ENCODE peak calls at places on chromosomes 13 and 19, in seven cellular contexts. P is H1, Z is retinal pigment epithelial cell, Q is WTC11, I is activated B cell treated with CpG ODN at 0.5 μM for 24 hours, Y is NB4, E is cardiac fibroblast. G is an unnamed sample.
A peak's percentile ranks its signal among the peaks of the same experiment; 100 is the strongest.

GRCh38 chr19:11496391-11497163 is 9.1 kb downstream of the ZNF653 start:
- DNase-seq in P (peak; percentile 96), Z (no peak), E (peak; percentile 93), I (peak; percentile 56), Q (peak; percentile 91), Y (peak; percentile 79), G (peak; percentile 77)

GRCh38 chr13:97935071-97935470 is 18.4 kb upstream of the IPO5 start:
- DNase-seq in Z (no peak), Y (no peak), I (no peak), E (no peak), Q (no peak), P (no peak), G (no peak)

GRCh38 chr13:50130686-50131051 is 115.4 kb downstream of the KCNRG start:
- DNase-seq in I (peak; percentile 54), P (peak; percentile 67), Q (peak; percentile 47), Y (peak; percentile 59), E (peak; percentile 82), Z (no peak), G (peak; percentile 48)

GRCh38 chr19:35168261-35168660 is 13.7 kb downstream of the FXYD5 start:
- DNase-seq in Z (no peak), Y (no peak), I (no peak), Q (no peak), P (no peak), E (no peak), G (no peak)

GRCh38 chr13:23946067-23946466 is 48.8 kb upstream of the C1QTNF9B start:
- DNase-seq in Z (no peak), E (no peak), P (no peak), I (no peak), Q (no peak), Y (no peak), G (no peak)

GRCh38 chr19:38375748-38376147 is 1.4 kb downstream of the PSMD8 start:
- DNase-seq in I (no peak), Q (no peak), P (no peak), Z (no peak), E (peak; percentile 62), Y (no peak), G (no peak)

GRCh38 chr13:24997367-24997967 is 98.5 kb upstream of the PABPC3 start:
- DNase-seq in Q (no peak), Y (peak; percentile 44), I (no peak), P (no peak), Z (no peak), E (peak; percentile 59), G (peak; percentile 33)

GRCh38 chr13:70324519-70324918 is 216.3 kb upstream of the KLHL1 start:
- DNase-seq in Y (no peak), I (no peak), Q (no peak), E (no peak), P (no peak), Z (no peak), G (no peak)

GRCh38 chr19:46486358-46486757 is 9.3 kb downstream of the PNMA8B start:
- DNase-seq in E (no peak), P (no peak), I (no peak), Q (no peak), Z (no peak), Y (no peak), G (no peak)

GRCh38 chr13:24614306-24615080 is 65.7 kb upstream of the ATP12A start:
- DNase-seq in E (no peak), P (no peak), I (no peak), Y (no peak), Z (no peak), Q (no peak), G (no peak)

GRCh38 chr13:45367995-45368394 is 27.0 kb upstream of the TPT1 start:
- DNase-seq in I (no peak), Z (no peak), Q (no peak), Y (no peak), P (no peak), E (no peak), G (no peak)

GRCh38 chr13:93079294-93079693 is 147.3 kb upstream of the GPC6 start:
- DNase-seq in Z (peak; percentile 14), E (peak; percentile 43), I (no peak), P (no peak), Q (no peak), Y (no peak), G (no peak)

GRCh38 chr19:18537431-18537830 is 5.9 kb downstream of the FKBP8 start:
- DNase-seq in Q (no peak), P (no peak), I (no peak), E (no peak), Y (no peak), Z (no peak), G (no peak)

GRCh38 chr13:111518161-111518791 is 197.8 kb downstream of the TEX29 start:
- DNase-seq in Z (no peak), I (no peak), P (no peak), Q (no peak), E (no peak), Y (no peak), G (no peak)

GRCh38 chr19:35256566-35256965 is 7.8 kb downstream of the LSR start:
- DNase-seq in I (no peak), Y (no peak), P (no peak), E (no peak), Z (no peak), Q (no peak), G (no peak)

GRCh38 chr19:31470952-31471351 is 121.7 kb upstream of the TSHZ3 start:
- DNase-seq in Q (no peak), Y (no peak), P (no peak), E (no peak), I (no peak), Z (no peak), G (no peak)

GRCh38 chr13:19634129-19634740 is 776 bp downstream of the MPHOSPH8 start:
- DNase-seq in Y (peak; percentile 57), Z (peak; percentile 13), E (peak; percentile 60), I (no peak), Q (no peak), P (no peak), G (no peak)

GRCh38 chr13:34764246-34764645 is 177.8 kb upstream of the NBEA start:
- DNase-seq in I (no peak), P (no peak), Q (no peak), E (no peak), Y (no peak), Z (no peak), G (no peak)

GRCh38 chr19:39223703-39224279 is 19.7 kb upstream of the SYCN start:
- DNase-seq in I (no peak), Y (peak; percentile 16), Z (no peak), P (peak; percentile 65), E (peak; percentile 38), Q (peak; percentile 67), G (peak; percentile 71)

GRCh38 chr13:26058704-26059103 is 6.9 kb upstream of the SHISA2 start:
- DNase-seq in Y (no peak), P (no peak), I (no peak), Z (no peak), E (no peak), Q (no peak), G (no peak)

GRCh38 chr19:12664406-12665280 is 1.9 kb downstream of the MAN2B1 start:
- DNase-seq in Y (peak; percentile 67), Q (peak; percentile 96), I (no peak), Z (no peak), P (peak; percentile 88), E (peak; percentile 12), G (peak; percentile 52)

GRCh38 chr13:72181661-72182060 is 314.7 kb upstream of the DACH1 start:
- DNase-seq in P (no peak), Z (peak; percentile 72), I (no peak), Y (no peak), Q (no peak), E (no peak), G (no peak)

GRCh38 chr19:37955986-37956385 is 49.0 kb downstream of the SIPA1L3 start:
- DNase-seq in Q (no peak), E (peak; percentile 28), Z (no peak), P (no peak), Y (no peak), I (no peak), G (no peak)

GRCh38 chr19:7223429-7223828 is 70.8 kb downstream of the INSR start:
- DNase-seq in I (no peak), E (no peak), Q (no peak), Y (no peak), P (no peak), Z (no peak), G (no peak)

GRCh38 chr19:7224205-7224833 is 69.9 kb downstream of the INSR start:
- DNase-seq in E (peak; percentile 61), I (no peak), Z (peak; percentile 34), P (no peak), Y (no peak), Q (no peak), G (no peak)

GRCh38 chr19:7226749-7227148 is 67.5 kb downstream of the INSR start:
- DNase-seq in Y (no peak), E (no peak), Z (no peak), P (no peak), I (no peak), Q (no peak), G (no peak)

GRCh38 chr19:7225741-7226140 is 68.5 kb downstream of the INSR start:
- DNase-seq in E (no peak), Q (no peak), P (no peak), Y (no peak), I (no peak), Z (no peak), G (no peak)

GRCh38 chr19:7224995-7225394 is 69.2 kb downstream of the INSR start:
- DNase-seq in E (no peak), Y (no peak), I (no peak), P (no peak), Q (no peak), Z (no peak), G (no peak)
- TF ChIP-seq CTCF in E (no peak), Y (no peak), I (no peak), P (no peak), Q (no peak), Z (no peak), G (no peak)

GRCh38 chr19:58157045-58157728 is 6.6 kb upstream of the ZNF329 start:
- DNase-seq in Y (no peak), Z (no peak), Q (peak; percentile 36), E (no peak), I (no peak), P (no peak), G (no peak)
- TF ChIP-seq CTCF in Y (no peak), Z (no peak), Q (no peak), E (no peak), I (no peak), P (no peak), G (no peak)

DNA sequence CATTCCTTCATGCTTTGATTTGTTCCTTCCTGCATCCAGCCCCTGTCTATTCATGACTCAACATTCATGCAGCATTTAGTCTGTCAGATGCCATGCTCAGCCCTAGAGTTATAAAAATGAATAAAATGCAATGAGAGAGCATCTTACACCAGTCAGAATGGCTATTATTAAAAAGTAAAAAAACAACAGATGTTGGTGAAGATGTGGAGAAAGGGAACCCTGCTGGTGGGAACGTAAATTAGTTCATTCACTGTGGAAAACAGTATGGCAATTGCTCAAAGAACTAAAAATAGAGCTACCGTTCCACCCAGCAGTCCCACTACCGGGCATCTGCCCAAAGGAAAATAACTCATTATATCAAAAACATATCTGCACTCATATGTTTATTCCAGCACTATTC is 70.0 kb upstream of the GTF3A start:
- DNase-seq in I (no peak), E (peak; percentile 41), Q (no peak), Z (no peak), Y (no peak), P (no peak), G (no peak)
- TF ChIP-seq CTCF in I (no peak), E (no peak), Q (no peak), Z (no peak), Y (no peak), P (no peak), G (no peak)

DNA sequence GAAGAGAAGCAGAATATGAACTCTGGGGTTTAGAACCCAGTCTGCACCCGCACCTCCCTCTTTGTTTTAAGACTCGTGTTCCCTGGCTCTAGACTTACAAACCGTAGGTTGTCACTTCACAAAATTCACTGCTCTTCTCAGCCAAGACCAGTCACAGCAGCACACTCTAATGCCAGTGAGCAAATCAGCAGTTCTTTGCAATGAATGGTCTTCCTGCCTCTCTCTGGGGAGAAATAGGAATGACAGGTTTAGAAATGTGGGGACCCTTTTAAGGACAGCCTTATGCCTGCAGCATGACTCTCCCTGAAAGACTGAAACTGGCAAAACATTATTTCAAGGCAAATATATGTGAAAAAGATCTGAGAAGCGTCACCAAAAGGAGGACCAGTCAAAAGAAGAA is 156.9 kb downstream of the KCTD15 start:
- DNase-seq in E (no peak), Q (no peak), I (no peak), P (no peak), Y (no peak), Z (no peak), G (no peak)
- TF ChIP-seq CTCF in E (no peak), Q (no peak), I (no peak), P (no peak), Y (no peak), Z (no peak), G (no peak)

G was measured in nephron progenitor cell.